ENCODE peak calls at places on chromosomes 11 and 22, in six cellular contexts. Q is nephron progenitor cell, Y is Panc1, H is prostate gland, B is hypothalamus, W is left kidney. A is an unnamed sample.
A peak's percentile ranks its signal among the peaks of the same experiment; 100 is the strongest.

GRCh38 chr22:35432226-35432905 is 32.4 kb downstream of the MCM5 start:
- DNase-seq in B (no peak), Q (no peak), Y (no peak), H (no peak), W (no peak), A (no peak)

GRCh38 chr11:10784229-10785145 is 24.2 kb downstream of the EIF4G2 start:
- DNase-seq in B (no peak), W (peak; percentile 30), Y (no peak), Q (no peak), H (no peak), A (peak; percentile 85)

GRCh38 chr11:78109011-78109685 is 29.5 kb upstream of the NDUFC2 start:
- DNase-seq in W (no peak), Q (no peak), Y (no peak), B (no peak), H (no peak), A (no peak)

GRCh38 chr22:26576026-26576680 is 13.8 kb downstream of the TPST2 start:
- DNase-seq in B (no peak), Q (no peak), W (peak; percentile 32), H (no peak), Y (no peak), A (peak; percentile 86)

GRCh38 chr22:41587347-41587723 is 2.3 kb downstream of the PMM1 start:
- DNase-seq in W (no peak), B (no peak), Q (no peak), Y (no peak), H (no peak), A (no peak)

GRCh38 chr11:77063861-77064260 is 2.9 kb upstream of the CAPN5 start:
- DNase-seq in Y (no peak), H (no peak), B (no peak), Q (no peak), W (no peak), A (no peak)

GRCh38 chr11:65590240-65590738 is 5.3 kb downstream of the KCNK7 start:
- DNase-seq in Q (no peak), B (no peak), H (no peak), Y (no peak), W (peak; percentile 48), A (no peak)

GRCh38 chr11:75151346-75152047 is 590 bp downstream of the SLCO2B1 start:
- DNase-seq in H (no peak), Q (no peak), W (no peak), Y (no peak), B (no peak), A (no peak)

GRCh38 chr11:59754494-59754858 is 700 bp upstream of the STX3 start:
- DNase-seq in Q (peak; percentile 26), B (no peak), H (peak; percentile 7), Y (no peak), W (no peak), A (peak; percentile 41)

GRCh38 chr22:10961043-10961860 is 4566.7 kb upstream of the OR11H1 start:
- DNase-seq in Y (no peak), B (no peak), W (no peak), H (no peak), Q (no peak), A (no peak)

GRCh38 chr11:61711493-61711892 is 31.3 kb downstream of the DAGLA start:
- DNase-seq in Q (no peak), H (no peak), Y (no peak), W (no peak), B (no peak), A (no peak)

GRCh38 chr11:115360186-115360824 is 143.9 kb downstream of the CADM1 start:
- DNase-seq in Q (no peak), Y (no peak), H (no peak), W (no peak), B (no peak), A (no peak)

GRCh38 chr11:57801185-57801490 is 39.5 kb downstream of the CTNND1 start:
- DNase-seq in W (no peak), B (no peak), Y (no peak), Q (no peak), H (no peak), A (no peak)

GRCh38 chr22:37428649-37429586 is 1.6 kb upstream of the ELFN2 start:
- DNase-seq in Y (peak; percentile 27), H (peak; percentile 29), W (peak; percentile 90), Q (peak; percentile 84), B (no peak), A (peak; percentile 80)

GRCh38 chr11:29019960-29020683 is 911.9 kb downstream of the METTL15 start:
- DNase-seq in Y (no peak), H (no peak), B (no peak), Q (peak; percentile 19), W (peak; percentile 24), A (peak; percentile 52)

GRCh38 chr22:49108636-49109315 is 718.9 kb downstream of the BRD1 start:
- DNase-seq in Y (no peak), H (no peak), Q (no peak), W (no peak), B (no peak), A (no peak)

GRCh38 chr22:32317524-32317923 is 40.1 kb upstream of the RFPL3 start:
- DNase-seq in W (no peak), Q (no peak), H (no peak), Y (no peak), B (no peak), A (no peak)

GRCh38 chr22:29870574-29870973 is 12.4 kb upstream of the MTMR3 start:
- DNase-seq in W (no peak), Q (no peak), Y (no peak), H (no peak), B (no peak), A (no peak)

GRCh38 chr11:68843052-68843561 is 1.4 kb upstream of the CPT1A start:
- DNase-seq in Y (no peak), W (no peak), H (no peak), Q (no peak), B (no peak), A (no peak)

GRCh38 chr11:110430267-110431211 is 791 bp downstream of the FDX1 start:
- DNase-seq in Y (no peak), H (peak; percentile 34), Q (no peak), W (peak; percentile 79), B (no peak), A (peak; percentile 54)

GRCh38 chr11:44916797-44917196 is 33.9 kb downstream of the TP53I11 start:
- DNase-seq in W (no peak), B (no peak), H (no peak), Q (no peak), Y (no peak), A (no peak)

A was measured in mesendoderm.